ENCODE peak calls at places on chromosome 12, in seven cellular contexts. U is NB4, A is epithelial cell of proximal tubule, G is esophagus squamous epithelium, I is cardiac muscle cell, S is foreskin fibroblast, N is pancreas. R is an unnamed sample.
A peak's percentile ranks its signal among the peaks of the same experiment; 100 is the strongest.

GRCh38 chr12:107660230-107660629 is 25.4 kb upstream of the PWP1 start:
- DNase-seq in U (peak; percentile 34), A (no peak), G (no peak), I (no peak), S (no peak), N (no peak), R (no peak)

GRCh38 chr12:79344855-79345840 is 345.6 kb downstream of the PAWR start:
- DNase-seq in U (peak; percentile 49), A (no peak), G (no peak), I (peak; percentile 62), S (peak; percentile 46), N (no peak), R (peak; percentile 55)

GRCh38 chr12:49763006-49763591 is 21.7 kb downstream of the TMBIM6 start:
- DNase-seq in U (peak; percentile 76), A (no peak), G (no peak), I (peak; percentile 79), S (peak; percentile 73), N (peak; percentile 35), R (peak; percentile 79)

GRCh38 chr12:25352078-25352918 is 101.6 kb upstream of the KRAS start:
- DNase-seq in U (no peak), A (no peak), G (no peak), I (no peak), S (no peak), N (no peak), R (no peak)

GRCh38 chr12:16086462-16086861 is 175.3 kb downstream of the DERA start:
- DNase-seq in U (peak; percentile 12), A (no peak), G (no peak), I (no peak), S (no peak), N (no peak), R (no peak)

GRCh38 chr12:13167906-13168305 is 28.6 kb upstream of the EMP1 start:
- DNase-seq in U (no peak), A (no peak), G (no peak), I (no peak), S (no peak), N (no peak), R (no peak)

GRCh38 chr12:11653215-11653753 is 3.8 kb downstream of the ETV6 start:
- DNase-seq in U (peak; percentile 90), A (no peak), G (no peak), I (no peak), S (peak; percentile 21), N (no peak), R (no peak)

GRCh38 chr12:100974747-100975146 is 180.2 kb downstream of the ANO4 start:
- DNase-seq in U (no peak), A (no peak), G (no peak), I (no peak), S (no peak), N (no peak), R (no peak)

GRCh38 chr12:32159925-32160324 is 53.3 kb downstream of the BICD1 start:
- DNase-seq in U (no peak), A (no peak), G (no peak), I (no peak), S (peak; percentile 19), N (no peak), R (peak; percentile 22)

GRCh38 chr12:107356266-107356936 is 263.1 kb upstream of the CRY1 start:
- DNase-seq in U (peak; percentile 11), A (no peak), G (no peak), I (no peak), S (peak; percentile 77), N (no peak), R (no peak)

GRCh38 chr12:3727877-3728632 is 24.9 kb downstream of the CRACR2A start:
- DNase-seq in U (peak; percentile 96), A (no peak), G (no peak), I (no peak), S (peak; percentile 27), N (no peak), R (no peak)

GRCh38 chr12:3357950-3358525 is 133.0 kb upstream of the PRMT8 start:
- DNase-seq in U (no peak), A (no peak), G (no peak), I (no peak), S (no peak), N (no peak), R (no peak)

GRCh38 chr12:56995930-56996496 is 10.3 kb downstream of the ZBTB39 start:
- DNase-seq in U (no peak), A (no peak), G (no peak), I (no peak), S (no peak), N (no peak), R (no peak)

GRCh38 chr12:102010265-102010994 is 51.4 kb downstream of the WASHC3 start:
- DNase-seq in U (peak; percentile 94), A (no peak), G (no peak), I (no peak), S (no peak), N (no peak), R (no peak)

GRCh38 chr12:130339946-130340345 is 2.3 kb downstream of the PIWIL1 start:
- DNase-seq in U (no peak), A (no peak), G (no peak), I (no peak), S (no peak), N (no peak), R (no peak)

GRCh38 chr12:46164186-46164585 is 104.7 kb downstream of the SLC38A1 start:
- DNase-seq in U (no peak), A (no peak), G (no peak), I (no peak), S (no peak), N (no peak), R (no peak)

GRCh38 chr12:5251786-5252185 is 180.1 kb upstream of the NTF3 start:
- DNase-seq in U (no peak), A (no peak), G (no peak), I (no peak), S (no peak), N (no peak), R (no peak)

GRCh38 chr12:100110276-100110675 is 32.4 kb downstream of the BLTP3B start:
- DNase-seq in U (no peak), A (no peak), G (no peak), I (no peak), S (no peak), N (no peak), R (no peak)

GRCh38 chr12:128076188-128076587 is 190.8 kb upstream of the TMEM132C start:
- DNase-seq in U (peak; percentile 18), A (peak; percentile 57), G (no peak), I (no peak), S (peak; percentile 41), N (no peak), R (no peak)

GRCh38 chr12:56454557-56454956 is at the start of gene MIP:
- DNase-seq in U (no peak), A (no peak), G (no peak), I (no peak), S (no peak), N (no peak), R (no peak)

GRCh38 chr12:112947314-112947713 is 9.0 kb downstream of the OAS3 start:
- DNase-seq in U (no peak), A (no peak), G (no peak), I (no peak), S (no peak), N (no peak), R (no peak)

DNA sequence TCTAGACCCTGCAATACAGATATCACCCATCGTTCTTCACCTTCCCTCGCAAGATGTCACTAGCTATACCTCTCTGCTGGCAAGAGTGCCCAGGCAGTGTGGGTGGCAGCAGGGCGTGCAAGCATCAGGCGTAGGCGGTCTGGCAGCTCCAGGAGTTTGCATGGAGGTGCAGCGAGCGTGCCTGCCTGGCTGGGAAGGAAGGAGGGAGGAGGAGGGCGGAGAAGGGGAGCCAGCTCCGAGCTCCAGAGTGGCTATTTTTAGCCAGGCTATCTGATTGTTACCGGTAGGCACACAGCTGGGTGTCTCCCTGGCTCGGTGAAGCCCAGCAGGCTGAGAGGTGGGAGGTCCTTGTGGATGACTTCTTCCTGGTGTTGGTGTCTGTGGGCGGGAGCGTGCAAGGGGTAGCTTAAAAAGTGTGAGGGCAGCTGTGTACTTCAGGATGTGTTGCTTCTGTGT is 6.2 kb downstream of the FOXJ2 start:
- DNase-seq in U (peak; percentile 42), A (no peak), G (no peak), I (peak; percentile 93), S (peak; percentile 81), N (peak; percentile 84), R (peak; percentile 75)
- H3K4me3 ChIP-seq in U (no peak overlapping the region), A (peak overlapping the region; percentile 31), G (peak overlapping the region; percentile 54), I (peak overlapping the region; percentile 17), S (peak overlapping the region; percentile 13), N (no peak overlapping the region), R (peak overlapping the region; percentile 30)

GRCh38 chr12:116210131-116210530 is 67.4 kb downstream of the MED13L start:
- DNase-seq in U (no peak), A (no peak), G (no peak), I (no peak), S (no peak), N (no peak), R (no peak)
- TF ChIP-seq CTCF in U (no peak), A (no peak), G (no peak), I (no peak), S (no peak), N (no peak), R (no peak)

DNA sequence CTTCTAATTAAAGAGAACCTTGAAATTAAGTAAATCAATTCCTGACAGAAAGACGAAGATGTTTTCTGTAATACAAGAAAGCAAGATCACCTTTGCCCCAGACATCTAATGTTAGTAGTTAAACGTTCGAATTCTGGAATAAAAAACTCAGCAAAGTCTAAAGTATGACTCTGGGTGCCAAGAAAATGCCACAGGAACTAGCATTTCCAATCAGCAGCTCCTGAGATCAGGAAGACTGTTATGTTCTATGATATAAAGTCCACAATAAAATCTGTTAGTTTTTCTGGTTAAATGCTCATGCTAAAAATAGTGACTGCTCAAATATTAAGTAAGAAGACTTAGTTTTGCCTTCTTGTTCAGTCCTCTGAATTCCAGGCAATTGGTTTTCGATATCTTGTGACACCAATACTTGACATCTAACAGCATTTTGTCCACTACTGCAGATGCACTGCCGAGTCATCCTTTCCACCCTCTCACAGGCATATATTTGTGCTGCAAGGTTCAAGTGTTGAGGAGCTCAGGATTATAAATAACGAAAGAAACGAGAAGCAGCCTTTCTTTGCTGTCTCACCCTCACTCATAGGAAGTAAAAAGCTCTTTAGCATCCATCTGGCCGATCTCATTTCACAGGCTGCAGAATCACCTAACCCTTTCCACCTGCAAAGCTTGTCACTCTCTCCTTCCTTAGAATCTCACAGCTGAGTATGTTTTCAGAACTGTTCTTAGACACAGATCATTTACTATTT is 32.0 kb downstream of the SSH1 start:
- DNase-seq in U (peak; percentile 80), A (no peak), G (no peak), I (no peak), S (peak; percentile 58), N (no peak), R (no peak)
- H3K4me3 ChIP-seq in U (no peak overlapping the region), A (peak overlapping the region; percentile 33), G (no peak overlapping the region), I (no peak overlapping the region), S (peak overlapping the region; percentile 6), N (no peak overlapping the region), R (no peak overlapping the region)

GRCh38 chr12:754871-755562 is 2.6 kb downstream of the WNK1 start:
- DNase-seq in U (peak; percentile 81), A (no peak), G (no peak), I (peak; percentile 23), S (peak; percentile 79), N (no peak), R (peak; percentile 62)

GRCh38 chr12:754238-754816 is 1.9 kb downstream of the WNK1 start:
- DNase-seq in U (peak; percentile 18), A (no peak), G (no peak), I (peak; percentile 11), S (peak; percentile 39), N (no peak), R (peak; percentile 17)

GRCh38 chr12:751828-752672 is at the start of gene WNK1:
- DNase-seq in U (peak; percentile 97), A (peak; percentile 89), G (peak; percentile 93), I (peak; percentile 98), S (peak; percentile 99), N (peak; percentile 96), R (peak; percentile 99)

GRCh38 chr12:752673-753400 is 458 bp downstream of the WNK1 start:
- DNase-seq in U (peak; percentile 71), A (no peak), G (no peak), I (peak; percentile 78), S (peak; percentile 83), N (peak; percentile 59), R (peak; percentile 32)

GRCh38 chr12:753401-754237 is 1.2 kb downstream of the WNK1 start:
- DNase-seq in U (peak; percentile 77), A (no peak), G (no peak), I (peak; percentile 56), S (peak; percentile 46), N (peak; percentile 58), R (peak; percentile 59)
- TF ChIP-seq CTCF in U (no peak), A (no peak), G (no peak), I (no peak), S (no peak), N (no peak), R (no peak)